ENCODE peak calls at places on chromosomes 7 and 10, in six cellular contexts. N is HAP-1, B is non-pigmented ciliary epithelial cell, K is left cardiac atrium, A is amniotic stem cell, J is esophagus squamous epithelium. G is an unnamed sample.

GRCh38 chr10:52314007-52314821 is at the start of gene DKK1:
- DNase-seq in K (peak), A (peak), N (peak), B (no peak), J (no peak), G (peak)

GRCh38 chr7:25095516-25096345 is 29.3 kb downstream of the CYCS start:
- DNase-seq in N (no peak), B (no peak), A (no peak), J (no peak), K (peak), G (no peak)

GRCh38 chr7:130888017-130888371 is 154.0 kb upstream of the KLF14 start:
- DNase-seq in B (no peak), A (no peak), J (no peak), N (no peak), K (no peak), G (peak)

GRCh38 chr10:100895346-100895745 is 17.4 kb upstream of the SLF2 start:
- DNase-seq in B (no peak), A (no peak), N (no peak), K (no peak), J (no peak), G (no peak)

GRCh38 chr10:33321516-33321915 is 13.0 kb downstream of the NRP1 start:
- DNase-seq in N (no peak), B (no peak), K (no peak), J (no peak), A (no peak), G (peak)

GRCh38 chr10:454860-455259 is 234.6 kb downstream of the DIP2C start:
- DNase-seq in K (peak), J (no peak), N (no peak), B (peak), A (peak), G (peak)

GRCh38 chr7:94823952-94824351 is 83.4 kb upstream of the PPP1R9A start:
- DNase-seq in A (no peak), B (peak), N (peak), J (no peak), K (no peak), G (peak)

GRCh38 chr7:27148776-27149641 is 1.4 kb upstream of the HOXA6 start:
- DNase-seq in B (no peak), J (no peak), A (no peak), K (no peak), N (peak), G (no peak)

GRCh38 chr7:116801092-116801710 is 61.2 kb upstream of the CAPZA2 start:
- DNase-seq in J (no peak), N (no peak), K (no peak), B (peak), A (peak), G (peak)

GRCh38 chr10:784759-785538 is 95.5 kb upstream of the DIP2C start:
- DNase-seq in J (no peak), K (peak), A (peak), B (peak), N (peak), G (peak)

GRCh38 chr7:40134428-40135423 is at the start of the genes MPLKIP and SUGCT:
- DNase-seq in J (peak), B (peak), A (peak), K (peak), N (peak), G (peak)

GRCh38 chr7:132390705-132391104 is 185.6 kb downstream of the PLXNA4 start:
- DNase-seq in J (no peak), A (no peak), K (no peak), N (no peak), B (peak), G (peak)

GRCh38 chr10:103855424-103855823 is at the start of gene SH3PXD2A:
- DNase-seq in J (no peak), A (no peak), N (peak), K (peak), B (no peak), G (peak)

GRCh38 chr10:29392376-29393021 is 103.6 kb downstream of the LYZL1 start:
- DNase-seq in B (no peak), A (peak), J (no peak), N (peak), K (peak), G (peak)

GRCh38 chr7:144738708-144739314 is 97.0 kb downstream of the TPK1 start:
- DNase-seq in N (no peak), J (no peak), A (no peak), K (no peak), B (peak), G (no peak)

GRCh38 chr10:43994539-43994938 is 345.9 kb upstream of the ZNF32 start:
- DNase-seq in J (no peak), N (no peak), K (no peak), B (no peak), A (no peak), G (no peak)

GRCh38 chr10:85557077-85557476 is 809.5 kb downstream of the GRID1 start:
- DNase-seq in K (no peak), A (no peak), N (no peak), J (no peak), B (no peak), G (no peak)

G was measured in foreskin fibroblast.